ENCODE peak calls at places on chromosomes 7 and 10, in five cellular contexts. One of them, this sample, is unnamed.

GRCh38 chr7:20598479-20599419 is 16.7 kb upstream of the ABCB5 start:
- DNase-seq in activated CD8-positive, alpha-beta memory T cell treated with anti-CD3 and anti-CD28 coated beads, Interleukin-2, amount 50 U/mL, for 4 hours: no peak
- DNase-seq in naive thymus-derived CD4-positive, alpha-beta T cell: no peak
- DNase-seq in BE2C: no peak
- DNase-seq in LoVo: peak
- DNase-seq in this sample: peak

GRCh38 chr7:97480700-97481410 is 251.0 kb upstream of the TAC1 start:
- DNase-seq in activated CD8-positive, alpha-beta memory T cell treated with anti-CD3 and anti-CD28 coated beads, Interleukin-2, amount 50 U/mL, for 4 hours: no peak
- DNase-seq in naive thymus-derived CD4-positive, alpha-beta T cell: no peak
- DNase-seq in BE2C: no peak
- DNase-seq in LoVo: no peak
- DNase-seq in this sample: no peak

GRCh38 chr10:133269367-133269766 is 7.3 kb downstream of the ADAM8 start:
- DNase-seq in activated CD8-positive, alpha-beta memory T cell treated with anti-CD3 and anti-CD28 coated beads, Interleukin-2, amount 50 U/mL, for 4 hours: no peak
- DNase-seq in naive thymus-derived CD4-positive, alpha-beta T cell: no peak
- DNase-seq in BE2C: no peak
- DNase-seq in LoVo: no peak
- DNase-seq in this sample: no peak

GRCh38 chr7:139035588-139036353 is at the start of gene ZC3HAV1L:
- DNase-seq in activated CD8-positive, alpha-beta memory T cell treated with anti-CD3 and anti-CD28 coated beads, Interleukin-2, amount 50 U/mL, for 4 hours: peak
- DNase-seq in naive thymus-derived CD4-positive, alpha-beta T cell: peak
- DNase-seq in BE2C: peak
- DNase-seq in LoVo: peak
- DNase-seq in this sample: no peak

GRCh38 chr7:155234950-155235789 is 62.5 kb upstream of the INSIG1 start:
- DNase-seq in activated CD8-positive, alpha-beta memory T cell treated with anti-CD3 and anti-CD28 coated beads, Interleukin-2, amount 50 U/mL, for 4 hours: no peak
- DNase-seq in naive thymus-derived CD4-positive, alpha-beta T cell: no peak
- DNase-seq in BE2C: no peak
- DNase-seq in LoVo: peak
- DNase-seq in this sample: no peak

GRCh38 chr7:90857595-90857994 is 261.5 kb downstream of the CDK14 start:
- DNase-seq in activated CD8-positive, alpha-beta memory T cell treated with anti-CD3 and anti-CD28 coated beads, Interleukin-2, amount 50 U/mL, for 4 hours: no peak
- DNase-seq in naive thymus-derived CD4-positive, alpha-beta T cell: no peak
- DNase-seq in BE2C: no peak
- DNase-seq in LoVo: no peak
- DNase-seq in this sample: no peak

GRCh38 chr10:100510533-100511308 is 8.9 kb downstream of the SEC31B start:
- DNase-seq in activated CD8-positive, alpha-beta memory T cell treated with anti-CD3 and anti-CD28 coated beads, Interleukin-2, amount 50 U/mL, for 4 hours: peak
- DNase-seq in naive thymus-derived CD4-positive, alpha-beta T cell: no peak
- DNase-seq in BE2C: no peak
- DNase-seq in LoVo: no peak
- DNase-seq in this sample: no peak

GRCh38 chr7:37275086-37275485 is 173.6 kb downstream of the ELMO1 start:
- DNase-seq in activated CD8-positive, alpha-beta memory T cell treated with anti-CD3 and anti-CD28 coated beads, Interleukin-2, amount 50 U/mL, for 4 hours: no peak
- DNase-seq in naive thymus-derived CD4-positive, alpha-beta T cell: no peak
- DNase-seq in BE2C: no peak
- DNase-seq in LoVo: no peak
- DNase-seq in this sample: no peak

GRCh38 chr7:66205736-66206080 is 574 bp downstream of the TPST1 start:
- DNase-seq in activated CD8-positive, alpha-beta memory T cell treated with anti-CD3 and anti-CD28 coated beads, Interleukin-2, amount 50 U/mL, for 4 hours: peak
- DNase-seq in naive thymus-derived CD4-positive, alpha-beta T cell: no peak
- DNase-seq in BE2C: peak
- DNase-seq in LoVo: no peak
- DNase-seq in this sample: no peak

GRCh38 chr7:110891197-110891596 is 199.7 kb upstream of the LRRN3 start:
- DNase-seq in activated CD8-positive, alpha-beta memory T cell treated with anti-CD3 and anti-CD28 coated beads, Interleukin-2, amount 50 U/mL, for 4 hours: no peak
- DNase-seq in naive thymus-derived CD4-positive, alpha-beta T cell: no peak
- DNase-seq in BE2C: no peak
- DNase-seq in LoVo: no peak
- DNase-seq in this sample: no peak

GRCh38 chr7:120171406-120171805 is 101.6 kb upstream of the KCND2 start:
- DNase-seq in activated CD8-positive, alpha-beta memory T cell treated with anti-CD3 and anti-CD28 coated beads, Interleukin-2, amount 50 U/mL, for 4 hours: no peak
- DNase-seq in naive thymus-derived CD4-positive, alpha-beta T cell: no peak
- DNase-seq in BE2C: no peak
- DNase-seq in LoVo: no peak
- DNase-seq in this sample: no peak

This sample was measured in B cell.